ENCODE peak calls at places on chromosomes 11 and 22, in ten cellular contexts. B is stimulated activated CD4-positive, alpha-beta T cell treated with anti-CD3 and anti-CD28 coated beads, Interleukin-4, amount 100 ng/mL, for 48 hours; O is iPS-NIHi11; H is amniotic stem cell; C is glutamatergic neuron; U is hypothalamus; T is HT1080; F is ELR; Q is astrocyte of the hippocampus; I is HEK293T. M is an unnamed sample.

GRCh38 chr11:13076961-13077360 is 67.8 kb downstream of the RASSF10 start:
- DNase-seq in C (no peak), O (no peak), Q (no peak), T (no peak), B (no peak), I (no peak), H (no peak), U (no peak), F (no peak), M (no peak)

GRCh38 chr11:3162410-3163240 is 2.5 kb downstream of the OSBPL5 start:
- DNase-seq in T (no peak), B (no peak), C (no peak), I (no peak), O (no peak), Q (no peak), U (no peak), H (no peak), F (no peak), M (no peak)

GRCh38 chr11:12901874-12902481 is 107.1 kb upstream of the RASSF10 start:
- DNase-seq in C (no peak), H (no peak), B (no peak), O (no peak), F (peak; percentile 85), T (peak; percentile 81), Q (peak; percentile 33), U (no peak), I (no peak), M (no peak)

GRCh38 chr11:16909375-16910035 is 104.7 kb downstream of the PLEKHA7 start:
- DNase-seq in I (no peak), B (no peak), C (no peak), F (no peak), Q (no peak), H (no peak), T (no peak), U (no peak), O (no peak), M (no peak)

GRCh38 chr11:70771099-70771885 is 373.0 kb downstream of the CTTN start:
- DNase-seq in Q (no peak), F (no peak), O (peak; percentile 45), H (no peak), C (no peak), B (no peak), T (no peak), U (no peak), I (no peak), M (no peak)

GRCh38 chr11:6413791-6414231 is 5.1 kb downstream of the APBB1 start:
- DNase-seq in I (no peak), O (no peak), C (no peak), H (no peak), U (no peak), B (peak; percentile 55), T (no peak), Q (no peak), F (no peak), M (no peak)

GRCh38 chr22:26610983-26611382 is 6.8 kb downstream of the CRYBB1 start:
- DNase-seq in Q (no peak), B (no peak), O (no peak), T (peak; percentile 78), F (peak; percentile 70), H (no peak), U (no peak), I (no peak), C (no peak), M (no peak)

GRCh38 chr11:32068134-32068533 is 22.7 kb upstream of the RCN1 start:
- DNase-seq in T (peak; percentile 28), Q (no peak), C (no peak), B (no peak), O (no peak), U (no peak), H (no peak), I (no peak), F (peak; percentile 29), M (no peak)

GRCh38 chr22:39522567-39523300 is 2.4 kb downstream of the ATF4 start:
- DNase-seq in I (no peak), B (peak; percentile 20), U (no peak), C (no peak), T (peak; percentile 48), H (no peak), O (no peak), Q (peak; percentile 60), F (peak; percentile 80), M (no peak)

GRCh38 chr22:32996702-32997101 is 61.5 kb downstream of the SYN3 start:
- DNase-seq in F (peak; percentile 41), H (no peak), U (no peak), C (no peak), I (no peak), Q (peak; percentile 33), B (no peak), O (no peak), T (no peak), M (peak; percentile 72)

GRCh38 chr11:25037431-25037830 is 540.6 kb downstream of the LUZP2 start:
- DNase-seq in C (no peak), O (no peak), Q (no peak), T (no peak), B (no peak), F (no peak), H (no peak), I (no peak), U (no peak), M (no peak)

GRCh38 chr22:50009765-50010675 is 2.5 kb downstream of the IL17REL start:
- DNase-seq in U (no peak), Q (no peak), T (no peak), F (no peak), I (no peak), C (no peak), B (no peak), O (peak; percentile 41), H (no peak), M (peak; percentile 86)

GRCh38 chr22:28407645-28408044 is 272.0 kb downstream of the TTC28 start:
- DNase-seq in F (no peak), I (no peak), C (no peak), B (no peak), Q (no peak), O (no peak), H (no peak), T (no peak), U (no peak), M (no peak)

GRCh38 chr11:85718126-85718943 is 32.3 kb upstream of the CCDC89 start:
- DNase-seq in I (no peak), H (no peak), T (peak; percentile 10), C (no peak), Q (peak; percentile 39), U (no peak), F (no peak), O (no peak), B (no peak), M (no peak)

GRCh38 chr11:114821626-114822025 is 143.3 kb downstream of the NXPE2 start:
- DNase-seq in C (peak; percentile 30), I (no peak), H (no peak), O (peak; percentile 51), B (no peak), U (no peak), T (peak; percentile 58), F (no peak), Q (peak; percentile 22), M (no peak)

GRCh38 chr11:803770-804598 is 1.0 kb downstream of the PIDD1 start:
- DNase-seq in F (no peak), I (no peak), H (no peak), C (peak; percentile 75), T (no peak), O (no peak), U (no peak), B (no peak), Q (no peak), M (peak; percentile 82)

GRCh38 chr22:19779011-19779421 is 18.4 kb downstream of the TBX1 start:
- DNase-seq in B (no peak), O (no peak), F (no peak), T (no peak), U (no peak), I (no peak), Q (no peak), C (no peak), H (no peak), M (no peak)

GRCh38 chr11:121881806-121882205 is 234.2 kb downstream of the BLID start:
- DNase-seq in B (no peak), Q (peak; percentile 22), F (peak; percentile 82), C (no peak), H (no peak), I (no peak), T (peak; percentile 47), O (no peak), U (no peak), M (no peak)

GRCh38 chr22:47601666-47602065 is 839.2 kb downstream of the TBC1D22A start:
- DNase-seq in C (no peak), Q (no peak), B (no peak), I (no peak), O (no peak), F (no peak), H (no peak), U (no peak), T (no peak), M (peak; percentile 59)

GRCh38 chr11:3905080-3905953 is 49.9 kb downstream of the STIM1 start:
- DNase-seq in T (peak; percentile 95), B (peak; percentile 61), I (no peak), H (no peak), Q (peak; percentile 62), C (no peak), U (no peak), O (peak; percentile 45), F (peak; percentile 78), M (no peak)